ENCODE peak calls at places on chromosome 9, in five cellular contexts. D is keratinocyte, V is SK-N-SH, Q is HCT116, A is GM12878. T is an unnamed sample.

GRCh38 chr9:124621371-124622328 is 114.5 kb upstream of the NR5A1 start:
- DNase-seq in D (no peak), Q (no peak), A (peak; percentile 94), V (no peak), T (no peak)

GRCh38 chr9:2338770-2339169 is 282.8 kb upstream of the VLDLR start:
- DNase-seq in Q (no peak), V (no peak), D (no peak), A (no peak), T (no peak)

GRCh38 chr9:6920040-6920439 is 162.3 kb downstream of the KDM4C start:
- DNase-seq in Q (no peak), A (no peak), V (no peak), D (no peak), T (no peak)

GRCh38 chr9:13596383-13596970 is 317.0 kb upstream of the MPDZ start:
- DNase-seq in D (no peak), Q (no peak), V (no peak), A (no peak), T (no peak)

GRCh38 chr9:34374905-34375552 is 1.7 kb downstream of the MYORG start:
- DNase-seq in V (no peak), A (no peak), D (no peak), Q (no peak), T (no peak)

GRCh38 chr9:22039258-22039657 is 30.2 kb upstream of the CDKN2B start:
- DNase-seq in Q (no peak), D (no peak), V (no peak), A (no peak), T (no peak)

GRCh38 chr9:29449294-29449693 is 1876.0 kb upstream of the C9orf72 start:
- DNase-seq in Q (no peak), A (no peak), V (no peak), D (no peak), T (no peak)

GRCh38 chr9:83544002-83544698 is 5.9 kb upstream of the FRMD3 start:
- DNase-seq in D (peak; percentile 25), Q (peak; percentile 42), A (peak; percentile 8), V (peak; percentile 56), T (no peak)

GRCh38 chr9:124632077-124632621 is 125.0 kb upstream of the NR5A1 start:
- DNase-seq in D (no peak), A (no peak), V (no peak), Q (no peak), T (no peak)

GRCh38 chr9:93057703-93058356 is 671 bp upstream of the SUSD3 start:
- DNase-seq in Q (no peak), D (no peak), V (no peak), A (no peak), T (no peak)

GRCh38 chr9:125380406-125380805 is 118.8 kb downstream of the GAPVD1 start:
- DNase-seq in D (no peak), Q (no peak), A (no peak), V (no peak), T (no peak)

GRCh38 chr9:95100071-95100627 is 217.4 kb downstream of the FANCC start:
- DNase-seq in D (no peak), A (no peak), Q (no peak), V (no peak), T (no peak)

GRCh38 chr9:4175846-4176245 is 124.0 kb downstream of the GLIS3 start:
- DNase-seq in D (no peak), Q (no peak), V (no peak), A (no peak), T (no peak)

GRCh38 chr9:5714501-5715401 is 85.8 kb downstream of the RIC1 start:
- DNase-seq in A (no peak), D (no peak), V (no peak), Q (peak; percentile 27), T (no peak)

GRCh38 chr9:5718296-5719032 is 89.6 kb downstream of the RIC1 start:
- DNase-seq in D (no peak), V (no peak), Q (no peak), A (no peak), T (no peak)

GRCh38 chr9:5712651-5713360 is 83.9 kb downstream of the RIC1 start:
- DNase-seq in Q (no peak), V (no peak), D (no peak), A (no peak), T (no peak)

GRCh38 chr9:5719546-5719945 is 90.6 kb downstream of the RIC1 start:
- DNase-seq in V (no peak), Q (no peak), D (no peak), A (no peak), T (no peak)

GRCh38 chr9:5715548-5716127 is 86.7 kb downstream of the RIC1 start:
- DNase-seq in Q (no peak), V (no peak), A (no peak), D (no peak), T (no peak)
- H3K9me3 ChIP-seq in Q (peaks cover 5% of the 10 kb centered on the region), V (peaks cover 7% of the 10 kb centered on the region), A (peaks cover 3% of the 10 kb centered on the region), D (no peaks in the 10 kb centered on the region), T (peaks cover 10% of the 10 kb centered on the region)

DNA sequence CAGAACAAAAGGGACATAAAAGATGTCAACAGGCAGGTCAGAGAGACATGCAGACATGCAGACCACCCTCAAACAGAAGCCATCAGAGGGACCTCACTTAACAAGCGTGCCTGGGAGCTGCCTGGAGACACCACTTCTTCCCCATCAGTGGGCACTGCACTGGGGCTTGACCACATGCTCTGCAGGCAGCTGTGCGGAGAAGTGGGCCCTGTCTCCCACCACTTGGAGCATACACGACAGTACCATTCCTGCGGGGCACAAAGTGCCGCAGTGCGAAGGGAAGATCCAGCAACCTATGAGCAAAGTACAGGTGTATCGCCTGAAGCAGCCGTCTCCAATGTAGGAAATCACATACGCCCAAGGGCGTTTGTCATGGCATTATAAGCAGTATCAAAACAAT is 150.5 kb upstream of the FOXD4L5 start:
- DNase-seq in Q (no peak), D (no peak), A (no peak), V (no peak), T (no peak)
- H3K9me3 ChIP-seq in Q (no peaks in the 10 kb centered on the region), D (peaks cover 20% of the 10 kb centered on the region), A (no peaks in the 10 kb centered on the region), V (no peaks in the 10 kb centered on the region), T (peaks cover 8% of the 10 kb centered on the region)

DNA sequence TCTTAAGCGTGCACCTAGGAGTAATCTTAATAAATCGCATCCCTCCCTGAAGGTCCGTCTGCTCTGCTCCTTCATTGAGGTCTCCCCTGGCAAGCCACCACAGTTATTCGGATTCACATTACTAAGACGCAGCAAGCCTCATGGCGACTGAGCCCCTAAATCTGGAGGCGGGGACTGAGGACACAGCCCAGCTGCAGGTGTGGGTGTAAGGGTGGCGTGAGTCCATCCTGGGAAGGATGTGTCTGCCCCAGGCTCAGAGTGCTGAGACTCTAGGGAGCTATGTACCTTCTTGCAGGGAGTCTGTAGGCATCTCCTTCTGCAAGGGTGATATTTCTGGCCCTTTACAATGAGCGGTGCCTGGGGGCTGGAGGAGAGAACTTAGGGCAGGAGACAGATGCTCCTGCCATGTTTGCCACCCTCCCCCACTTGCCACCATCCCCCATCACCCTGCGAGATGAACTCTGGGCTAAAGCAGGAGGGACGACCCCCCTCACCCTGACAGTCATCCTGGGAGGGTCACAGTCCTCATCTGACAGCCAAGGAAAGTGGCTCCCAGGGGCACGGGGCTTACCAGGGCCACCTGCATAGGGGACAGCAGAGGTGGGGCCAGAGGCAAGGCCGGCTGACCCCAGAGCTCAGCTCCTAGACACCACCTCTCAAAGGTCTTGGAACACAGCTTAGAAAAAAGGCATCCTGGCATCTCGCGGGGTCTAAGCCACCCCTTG is 76.4 kb upstream of the FCN1 start:
- DNase-seq in V (no peak), A (no peak), D (no peak), Q (no peak), T (no peak)
- H3K9me3 ChIP-seq in V (no peaks in the 10 kb centered on the region), A (no peaks in the 10 kb centered on the region), D (peaks cover 8% of the 10 kb centered on the region), Q (no peaks in the 10 kb centered on the region), T (peaks cover 11% of the 10 kb centered on the region)

DNA sequence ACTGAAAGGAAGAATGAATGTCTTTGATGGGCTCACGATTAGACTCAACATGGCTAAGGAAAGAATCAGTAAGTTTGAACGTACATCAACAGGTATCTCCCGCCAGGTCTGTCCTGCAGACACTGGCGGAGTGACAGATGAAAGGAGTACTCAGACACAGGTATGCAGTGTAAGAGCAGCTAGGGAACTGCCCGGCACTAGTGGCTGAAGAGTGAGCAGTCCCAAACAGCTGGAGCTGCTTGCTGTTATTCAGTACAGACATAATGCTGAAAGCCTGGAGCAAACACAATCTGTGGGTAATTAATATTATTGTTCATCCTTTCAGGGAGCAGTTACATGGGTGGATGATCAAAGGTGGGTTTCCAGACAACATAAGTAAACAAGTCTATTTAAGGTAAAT is 835.5 kb downstream of the TLE4 start:
- DNase-seq in D (no peak), Q (no peak), A (no peak), V (no peak), T (no peak)
- H3K9me3 ChIP-seq in D (no peaks in the 10 kb centered on the region), Q (peaks cover 37% of the 10 kb centered on the region), A (no peaks in the 10 kb centered on the region), V (no peaks in the 10 kb centered on the region), T (peaks cover 24% of the 10 kb centered on the region)

T was measured in NT2/D1.